ENCODE peak calls at places on chromosomes 11 and 22, in six cellular contexts. One of them, this sample, is unnamed.

GRCh38 chr11:129894281-129895125 is 875 bp downstream of the NFRKB start:
- DNase-seq in substantia nigra: no peak
- DNase-seq in activated CD8-positive, alpha-beta T cell treated with anti-CD3 and anti-CD28 coated beads for 36 hours: peak
- DNase-seq in lung: no peak
- DNase-seq in esophagus squamous epithelium: no peak
- DNase-seq in activated CD4-positive, alpha-beta T cell treated with anti-CD3 and anti-CD28 coated beads, Interleukin-2, amount 50 U/mL, for 1 hour: no peak
- DNase-seq in this sample: no peak

GRCh38 chr11:134224710-134225662 is 515 bp downstream of the VPS26B start:
- DNase-seq in substantia nigra: peak
- DNase-seq in activated CD8-positive, alpha-beta T cell treated with anti-CD3 and anti-CD28 coated beads for 36 hours: peak
- DNase-seq in lung: peak
- DNase-seq in esophagus squamous epithelium: no peak
- DNase-seq in activated CD4-positive, alpha-beta T cell treated with anti-CD3 and anti-CD28 coated beads, Interleukin-2, amount 50 U/mL, for 1 hour: peak
- DNase-seq in this sample: no peak

GRCh38 chr11:35418847-35419712 is at the start of gene SLC1A2:
- DNase-seq in substantia nigra: peak
- DNase-seq in activated CD8-positive, alpha-beta T cell treated with anti-CD3 and anti-CD28 coated beads for 36 hours: peak
- DNase-seq in lung: no peak
- DNase-seq in esophagus squamous epithelium: no peak
- DNase-seq in activated CD4-positive, alpha-beta T cell treated with anti-CD3 and anti-CD28 coated beads, Interleukin-2, amount 50 U/mL, for 1 hour: no peak
- DNase-seq in this sample: no peak

GRCh38 chr11:44522294-44522693 is 43.2 kb upstream of the CD82 start:
- DNase-seq in substantia nigra: no peak
- DNase-seq in activated CD8-positive, alpha-beta T cell treated with anti-CD3 and anti-CD28 coated beads for 36 hours: no peak
- DNase-seq in lung: no peak
- DNase-seq in esophagus squamous epithelium: no peak
- DNase-seq in activated CD4-positive, alpha-beta T cell treated with anti-CD3 and anti-CD28 coated beads, Interleukin-2, amount 50 U/mL, for 1 hour: no peak
- DNase-seq in this sample: no peak

GRCh38 chr11:125063429-125064043 is 431 bp downstream of the SLC37A2 start:
- DNase-seq in substantia nigra: no peak
- DNase-seq in activated CD8-positive, alpha-beta T cell treated with anti-CD3 and anti-CD28 coated beads for 36 hours: no peak
- DNase-seq in lung: no peak
- DNase-seq in esophagus squamous epithelium: no peak
- DNase-seq in activated CD4-positive, alpha-beta T cell treated with anti-CD3 and anti-CD28 coated beads, Interleukin-2, amount 50 U/mL, for 1 hour: no peak
- DNase-seq in this sample: no peak

GRCh38 chr11:2790581-2790925 is 90.8 kb upstream of the KCNQ1OT1 start:
- DNase-seq in substantia nigra: no peak
- DNase-seq in activated CD8-positive, alpha-beta T cell treated with anti-CD3 and anti-CD28 coated beads for 36 hours: no peak
- DNase-seq in lung: no peak
- DNase-seq in esophagus squamous epithelium: no peak
- DNase-seq in activated CD4-positive, alpha-beta T cell treated with anti-CD3 and anti-CD28 coated beads, Interleukin-2, amount 50 U/mL, for 1 hour: no peak
- DNase-seq in this sample: no peak

GRCh38 chr11:74877132-74877531 is 71.8 kb downstream of the XRRA1 start:
- DNase-seq in substantia nigra: no peak
- DNase-seq in activated CD8-positive, alpha-beta T cell treated with anti-CD3 and anti-CD28 coated beads for 36 hours: peak
- DNase-seq in lung: no peak
- DNase-seq in esophagus squamous epithelium: no peak
- DNase-seq in activated CD4-positive, alpha-beta T cell treated with anti-CD3 and anti-CD28 coated beads, Interleukin-2, amount 50 U/mL, for 1 hour: no peak
- DNase-seq in this sample: no peak

GRCh38 chr22:28911777-28912669 is 28.7 kb downstream of the ZNRF3 start:
- DNase-seq in substantia nigra: no peak
- DNase-seq in activated CD8-positive, alpha-beta T cell treated with anti-CD3 and anti-CD28 coated beads for 36 hours: no peak
- DNase-seq in lung: peak
- DNase-seq in esophagus squamous epithelium: no peak
- DNase-seq in activated CD4-positive, alpha-beta T cell treated with anti-CD3 and anti-CD28 coated beads, Interleukin-2, amount 50 U/mL, for 1 hour: no peak
- DNase-seq in this sample: no peak

GRCh38 chr22:49783926-49784629 is 43.6 kb downstream of the BRD1 start:
- DNase-seq in substantia nigra: no peak
- DNase-seq in activated CD8-positive, alpha-beta T cell treated with anti-CD3 and anti-CD28 coated beads for 36 hours: no peak
- DNase-seq in lung: no peak
- DNase-seq in esophagus squamous epithelium: no peak
- DNase-seq in activated CD4-positive, alpha-beta T cell treated with anti-CD3 and anti-CD28 coated beads, Interleukin-2, amount 50 U/mL, for 1 hour: no peak
- DNase-seq in this sample: no peak

GRCh38 chr11:132177106-132177505 is 806.7 kb downstream of the NTM start:
- DNase-seq in substantia nigra: no peak
- DNase-seq in activated CD8-positive, alpha-beta T cell treated with anti-CD3 and anti-CD28 coated beads for 36 hours: no peak
- DNase-seq in lung: no peak
- DNase-seq in esophagus squamous epithelium: no peak
- DNase-seq in activated CD4-positive, alpha-beta T cell treated with anti-CD3 and anti-CD28 coated beads, Interleukin-2, amount 50 U/mL, for 1 hour: no peak
- DNase-seq in this sample: no peak

GRCh38 chr11:75938543-75938942 is 123.5 kb downstream of the UVRAG start:
- DNase-seq in substantia nigra: no peak
- DNase-seq in activated CD8-positive, alpha-beta T cell treated with anti-CD3 and anti-CD28 coated beads for 36 hours: no peak
- DNase-seq in lung: no peak
- DNase-seq in esophagus squamous epithelium: no peak
- DNase-seq in activated CD4-positive, alpha-beta T cell treated with anti-CD3 and anti-CD28 coated beads, Interleukin-2, amount 50 U/mL, for 1 hour: no peak
- DNase-seq in this sample: no peak

GRCh38 chr11:126874831-126875230 is 125.7 kb downstream of the KIRREL3 start:
- DNase-seq in substantia nigra: no peak
- DNase-seq in activated CD8-positive, alpha-beta T cell treated with anti-CD3 and anti-CD28 coated beads for 36 hours: no peak
- DNase-seq in lung: no peak
- DNase-seq in esophagus squamous epithelium: no peak
- DNase-seq in activated CD4-positive, alpha-beta T cell treated with anti-CD3 and anti-CD28 coated beads, Interleukin-2, amount 50 U/mL, for 1 hour: no peak
- DNase-seq in this sample: no peak

GRCh38 chr11:76918941-76919386 is 58.2 kb downstream of the ACER3 start:
- DNase-seq in substantia nigra: no peak
- DNase-seq in activated CD8-positive, alpha-beta T cell treated with anti-CD3 and anti-CD28 coated beads for 36 hours: peak
- DNase-seq in lung: no peak
- DNase-seq in esophagus squamous epithelium: no peak
- DNase-seq in activated CD4-positive, alpha-beta T cell treated with anti-CD3 and anti-CD28 coated beads, Interleukin-2, amount 50 U/mL, for 1 hour: no peak
- DNase-seq in this sample: no peak

GRCh38 chr22:19173047-19174035 is 5.2 kb downstream of the SLC25A1 start:
- DNase-seq in substantia nigra: no peak
- DNase-seq in activated CD8-positive, alpha-beta T cell treated with anti-CD3 and anti-CD28 coated beads for 36 hours: no peak
- DNase-seq in lung: no peak
- DNase-seq in esophagus squamous epithelium: no peak
- DNase-seq in activated CD4-positive, alpha-beta T cell treated with anti-CD3 and anti-CD28 coated beads, Interleukin-2, amount 50 U/mL, for 1 hour: no peak
- DNase-seq in this sample: no peak

GRCh38 chr22:36510966-36511881 is 4.4 kb upstream of the FOXRED2 start:
- DNase-seq in substantia nigra: no peak
- DNase-seq in activated CD8-positive, alpha-beta T cell treated with anti-CD3 and anti-CD28 coated beads for 36 hours: peak
- DNase-seq in lung: no peak
- DNase-seq in esophagus squamous epithelium: no peak
- DNase-seq in activated CD4-positive, alpha-beta T cell treated with anti-CD3 and anti-CD28 coated beads, Interleukin-2, amount 50 U/mL, for 1 hour: peak
- DNase-seq in this sample: no peak

GRCh38 chr22:25700996-25701815 is 40.8 kb upstream of the MYO18B start:
- DNase-seq in substantia nigra: peak
- DNase-seq in activated CD8-positive, alpha-beta T cell treated with anti-CD3 and anti-CD28 coated beads for 36 hours: no peak
- DNase-seq in lung: no peak
- DNase-seq in esophagus squamous epithelium: no peak
- DNase-seq in activated CD4-positive, alpha-beta T cell treated with anti-CD3 and anti-CD28 coated beads, Interleukin-2, amount 50 U/mL, for 1 hour: no peak
- DNase-seq in this sample: no peak

This sample was measured in GM18507.